ENCODE peak calls at places on chromosome 2, in five cellular contexts. F is stimulated activated naive CD8-positive, alpha-beta T cell treated with anti-CD3 and anti-CD28 coated beads, Interleukin-15, amount 100 ng/mL, for 72 hours; H is T1000; Z is NCI-H2029; G is skeletal muscle cell. D is an unnamed sample.

GRCh38 chr2:158806941-158807340 is 11.8 kb downstream of the DAPL1 start:
- DNase-seq in F (no peak), H (no peak), Z (no peak), G (no peak), D (no peak)

GRCh38 chr2:30031184-30031583 is 109.8 kb upstream of the ALK start:
- DNase-seq in F (no peak), H (no peak), Z (no peak), G (no peak), D (no peak)

GRCh38 chr2:128551435-128551834 is 232.8 kb upstream of the HS6ST1 start:
- DNase-seq in F (no peak), H (no peak), Z (no peak), G (no peak), D (no peak)

GRCh38 chr2:17101091-17101490 is 417.1 kb downstream of the RAD51AP2 start:
- DNase-seq in F (no peak), H (no peak), Z (no peak), G (no peak), D (no peak)

GRCh38 chr2:10412380-10412779 is 35.7 kb downstream of the ODC1 start:
- DNase-seq in F (peak), H (no peak), Z (no peak), G (no peak), D (peak)

GRCh38 chr2:232142049-232142448 is 180.5 kb downstream of the DIS3L2 start:
- DNase-seq in F (peak), H (no peak), Z (no peak), G (no peak), D (peak)

GRCh38 chr2:226994775-226995174 is 158.9 kb downstream of the RHBDD1 start:
- DNase-seq in F (no peak), H (no peak), Z (no peak), G (no peak), D (peak)

GRCh38 chr2:104901037-104901851 is 47.3 kb downstream of the POU3F3 start:
- DNase-seq in F (no peak), H (no peak), Z (no peak), G (no peak), D (no peak)

GRCh38 chr2:15784886-15785801 is 155.2 kb upstream of the MYCN start:
- DNase-seq in F (no peak), H (no peak), Z (no peak), G (no peak), D (no peak)

GRCh38 chr2:75155115-75155514 is 44.2 kb downstream of the TACR1 start:
- DNase-seq in F (no peak), H (no peak), Z (no peak), G (no peak), D (no peak)

GRCh38 chr2:2158176-2158826 is 172.8 kb downstream of the MYT1L start:
- DNase-seq in F (no peak), H (no peak), Z (no peak), G (no peak), D (no peak)

GRCh38 chr2:226644342-226644957 is 155.2 kb downstream of the IRS1 start:
- DNase-seq in F (no peak), H (no peak), Z (no peak), G (peak), D (no peak)

GRCh38 chr2:128786800-128787478 is 468.3 kb upstream of the HS6ST1 start:
- DNase-seq in F (no peak), H (no peak), Z (no peak), G (no peak), D (no peak)

GRCh38 chr2:188142636-188143035 is 149.0 kb upstream of the GULP1 start:
- DNase-seq in F (no peak), H (no peak), Z (no peak), G (peak), D (no peak)

GRCh38 chr2:236972491-236973379 is 113.0 kb upstream of the COPS8 start:
- DNase-seq in F (no peak), H (peak), Z (peak), G (peak), D (no peak)

GRCh38 chr2:102056079-102056581 is 64.4 kb downstream of the IL1R2 start:
- DNase-seq in F (no peak), H (no peak), Z (no peak), G (no peak), D (no peak)

GRCh38 chr2:240433973-240434727 is 1.3 kb upstream of the GPC1 start:
- DNase-seq in F (no peak), H (peak), Z (no peak), G (peak), D (no peak)

GRCh38 chr2:20625920-20626697 is 24.8 kb downstream of the HS1BP3 start:
- DNase-seq in F (no peak), H (no peak), Z (no peak), G (no peak), D (no peak)

GRCh38 chr2:189526241-189526640 is 54.3 kb downstream of the SLC40A1 start:
- DNase-seq in F (no peak), H (no peak), Z (no peak), G (no peak), D (no peak)

GRCh38 chr2:32355976-32356734 is 668 bp upstream of the BIRC6 start:
- DNase-seq in F (no peak), H (no peak), Z (no peak), G (no peak), D (no peak)

GRCh38 chr2:112836695-112837117 is at the start of gene IL1B:
- DNase-seq in F (no peak), H (no peak), Z (no peak), G (peak), D (no peak)

GRCh38 chr2:202278944-202279343 is 13.4 kb downstream of the NOP58 start:
- DNase-seq in F (no peak), H (no peak), Z (peak), G (no peak), D (peak)

GRCh38 chr2:134334542-134335353 is 80.9 kb downstream of the MGAT5 start:
- DNase-seq in F (no peak), H (no peak), Z (no peak), G (no peak), D (no peak)